ENCODE peak calls at places on chromosomes 11 and 22, in eight cellular contexts. Q, Z, Y, L, W, F, X and G are unnamed samples.

GRCh38 chr11:79344765-79345164 is 96.1 kb downstream of the TENM4 start:
- DNase-seq in Q (no peak), X (no peak), F (no peak), W (no peak), Z (no peak), Y (no peak), L (no peak), G (no peak)

GRCh38 chr11:60169264-60169915 is 13.5 kb downstream of the MS4A6A start:
- DNase-seq in X (no peak), L (no peak), W (no peak), Z (peak), F (no peak), Y (peak), Q (no peak), G (no peak)

GRCh38 chr11:60978546-60979380 is 7.3 kb downstream of the CD6 start:
- DNase-seq in X (no peak), Y (no peak), Q (peak), Z (no peak), F (no peak), L (no peak), W (no peak), G (no peak)

GRCh38 chr11:68287419-68287818 is 15.6 kb upstream of the C11orf24 start:
- DNase-seq in Y (no peak), X (no peak), F (no peak), Q (no peak), Z (no peak), W (no peak), L (no peak), G (no peak)

GRCh38 chr22:38572065-38572464 is 2.1 kb upstream of the DMC1 start:
- DNase-seq in Q (no peak), Z (peak), F (no peak), L (no peak), W (no peak), Y (peak), X (no peak), G (no peak)

GRCh38 chr22:42202048-42202447 is 68.4 kb downstream of the TCF20 start:
- DNase-seq in W (no peak), Q (no peak), X (no peak), L (no peak), Z (no peak), F (no peak), Y (no peak), G (no peak)

GRCh38 chr11:124656759-124657627 is 16.5 kb downstream of the SIAE start:
- DNase-seq in X (no peak), Q (no peak), W (no peak), Y (no peak), Z (no peak), L (no peak), F (no peak), G (no peak)

GRCh38 chr11:96257972-96258951 is 84.7 kb downstream of the MAML2 start:
- DNase-seq in X (peak), W (no peak), Q (peak), L (no peak), Z (no peak), Y (no peak), F (no peak), G (no peak)

GRCh38 chr11:64250875-64251721 is at the start of gene PLCB3:
- DNase-seq in Q (peak), Y (no peak), W (no peak), Z (peak), X (peak), F (peak), L (peak), G (no peak)

GRCh38 chr22:43919106-43919965 is 4.3 kb upstream of the PNPLA3 start:
- DNase-seq in X (no peak), W (peak), F (no peak), Z (peak), Y (no peak), Q (no peak), L (no peak), G (no peak)

GRCh38 chr11:117444256-117445096 is 116.8 kb downstream of the CEP164 start:
- DNase-seq in X (no peak), L (no peak), Z (no peak), Y (no peak), Q (no peak), F (no peak), W (no peak), G (no peak)

GRCh38 chr22:25402501-25403283 is 161.8 kb upstream of the GRK3 start:
- DNase-seq in X (no peak), F (peak), W (no peak), Z (peak), Q (no peak), L (no peak), Y (no peak), G (no peak)

GRCh38 chr22:35552186-35552842 is 11.7 kb downstream of the RASD2 start:
- DNase-seq in W (no peak), Z (peak), Y (no peak), Q (peak), L (no peak), F (peak), X (peak), G (no peak)

GRCh38 chr11:14081541-14082211 is 119.2 kb downstream of the SPON1 start:
- DNase-seq in Q (no peak), F (no peak), Z (no peak), Y (no peak), X (no peak), L (no peak), W (no peak), G (no peak)

GRCh38 chr11:14078941-14079522 is 116.5 kb downstream of the SPON1 start:
- DNase-seq in Q (no peak), W (no peak), L (no peak), Y (no peak), F (no peak), Z (no peak), X (peak), G (no peak)

DNA sequence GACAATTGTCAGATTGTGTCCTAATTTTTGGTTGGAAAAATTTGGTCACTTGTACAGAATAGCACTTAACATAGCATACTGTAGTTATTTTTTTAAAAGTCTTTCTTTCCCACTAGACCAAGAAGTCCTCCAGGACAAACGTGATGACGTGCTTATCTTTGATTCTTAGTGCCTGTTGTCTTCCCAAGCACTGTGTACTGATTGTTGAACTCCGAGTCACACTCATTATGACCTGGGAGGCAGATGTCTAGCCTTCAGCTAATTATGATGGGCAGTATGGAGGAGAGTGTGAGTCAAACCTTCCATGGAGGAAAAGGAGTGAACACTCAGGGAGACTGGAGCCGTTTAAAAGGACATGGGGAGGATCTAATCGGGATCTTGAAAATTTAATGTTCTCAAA is 119.8 kb downstream of the SPON1 start:
- DNase-seq in X (no peak), L (no peak), F (no peak), W (no peak), Y (no peak), Z (no peak), Q (no peak), G (no peak)
- H3K27ac ChIP-seq in X (no peak), L (no peak), F (no peak), W (peak), Y (no peak), Z (no peak), Q (no peak), G (no peak)

GRCh38 chr22:26433805-26434204 is 4.7 kb downstream of the ASPHD2 start:
- DNase-seq in L (no peak), Y (no peak), W (no peak), Z (no peak), F (no peak), X (no peak), Q (no peak), G (no peak)
- H3K27ac ChIP-seq in L (no peak), Y (no peak), W (no peak), Z (no peak), F (no peak), X (no peak), Q (no peak), G (no peak)

GRCh38 chr22:20945578-20945934 is 21.5 kb upstream of the AIFM3 start:
- DNase-seq in Q (no peak), Z (no peak), X (no peak), F (no peak), W (no peak), Y (no peak), L (no peak), G (no peak)
- H3K27ac ChIP-seq in Q (no peak), Z (no peak), X (no peak), F (no peak), W (no peak), Y (no peak), L (no peak), G (no peak)

DNA sequence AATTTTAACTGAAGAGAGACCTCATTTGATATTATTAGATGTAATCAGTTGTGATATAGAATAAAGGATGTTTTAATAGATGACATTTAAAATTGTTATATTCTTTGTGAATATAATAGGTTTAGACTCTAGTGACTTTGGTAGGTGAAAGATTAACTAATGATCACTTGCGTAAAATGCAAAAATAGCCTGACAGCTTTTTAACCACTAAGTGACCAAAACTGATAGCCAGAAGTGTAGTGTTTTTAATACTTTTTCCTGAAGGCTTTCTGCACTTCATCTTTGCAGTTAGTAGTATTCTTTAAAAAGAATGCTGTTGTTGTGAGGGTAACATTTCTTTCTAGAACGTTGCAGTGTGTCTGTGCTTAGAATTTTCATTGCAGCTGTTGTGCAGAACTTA is 5.1 kb downstream of the CAPRIN1 start:
- DNase-seq in X (no peak), Y (no peak), F (no peak), L (no peak), Z (no peak), Q (no peak), W (no peak), G (no peak)
- H3K27ac ChIP-seq in X (no peak), Y (no peak), F (no peak), L (no peak), Z (no peak), Q (no peak), W (no peak), G (no peak)

DNA sequence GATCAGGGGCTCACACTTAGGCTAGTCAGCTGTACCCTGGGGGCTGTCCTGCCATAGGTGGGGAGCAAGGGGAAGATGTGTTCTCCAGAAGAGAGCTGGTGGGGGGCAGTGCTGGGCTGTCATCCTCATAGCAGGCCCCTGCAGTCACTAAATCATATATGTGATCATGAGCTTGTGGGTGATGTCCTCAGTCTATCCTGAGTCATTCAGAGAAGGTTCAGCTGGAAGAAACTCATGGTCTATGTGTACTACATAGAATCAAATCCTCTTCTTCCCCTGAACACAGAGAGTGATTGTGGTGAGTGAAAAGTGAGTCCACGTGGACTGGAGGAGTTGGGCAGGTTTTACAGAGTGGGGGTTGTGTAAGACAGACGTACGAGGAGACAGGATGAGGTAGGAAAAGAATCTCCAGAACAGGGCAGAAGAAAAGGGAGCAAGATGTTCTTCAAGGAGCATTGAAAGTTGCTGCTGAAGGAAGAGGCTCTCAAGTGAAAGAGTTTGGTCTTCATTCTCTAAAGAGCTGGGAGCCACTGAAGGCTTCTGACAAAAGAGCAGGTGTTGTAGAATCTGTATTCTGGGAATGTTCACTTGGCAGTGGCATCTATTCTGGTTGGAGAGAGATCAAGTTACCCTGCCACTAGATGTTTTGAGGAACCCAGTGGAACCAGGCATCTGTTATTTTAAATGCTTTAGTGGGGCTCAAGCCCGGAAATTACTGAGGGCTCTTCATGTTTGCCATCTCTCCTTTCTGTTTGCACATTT is 68.9 kb downstream of the C22orf31 start:
- DNase-seq in Z (no peak), W (no peak), X (no peak), Q (no peak), F (no peak), L (no peak), Y (no peak), G (no peak)
- H3K27ac ChIP-seq in Z (no peak), W (no peak), X (no peak), Q (no peak), F (no peak), L (no peak), Y (no peak), G (peak)